ENCODE peak calls at places on chromosomes 11 and 22, in eight cellular contexts. A, S, Y, I, D, U, V and C are unnamed samples.

GRCh38 chr11:120205596-120206161 is 5.2 kb upstream of the OAF start:
- DNase-seq in A (no peak), S (no peak), Y (peak), I (no peak), D (peak), U (peak), V (no peak), C (no peak)

GRCh38 chr11:6554828-6555706 is 48.3 kb downstream of the RRP8 start:
- DNase-seq in A (no peak), S (no peak), Y (no peak), I (no peak), D (no peak), U (no peak), V (no peak), C (no peak)

GRCh38 chr11:62427630-62428233 is 8.9 kb downstream of the SCGB1A1 start:
- DNase-seq in A (no peak), S (no peak), Y (peak), I (no peak), D (no peak), U (peak), V (no peak), C (no peak)

GRCh38 chr11:17572791-17573460 is 25.9 kb downstream of the OTOG start:
- DNase-seq in A (no peak), S (peak), Y (no peak), I (no peak), D (no peak), U (no peak), V (no peak), C (no peak)

GRCh38 chr22:20208713-20209310 is 58.0 kb upstream of the CCDC188 start:
- DNase-seq in A (no peak), S (no peak), Y (no peak), I (no peak), D (no peak), U (no peak), V (no peak), C (no peak)

GRCh38 chr11:65013692-65014145 is 241 bp upstream of the ARL2 start:
- DNase-seq in A (peak), S (peak), Y (peak), I (peak), D (peak), U (peak), V (peak), C (no peak)

GRCh38 chr11:86703992-86704391 is 31.6 kb upstream of the ME3 start:
- DNase-seq in A (no peak), S (no peak), Y (no peak), I (no peak), D (no peak), U (no peak), V (no peak), C (no peak)

GRCh38 chr11:96254087-96254486 is 88.9 kb downstream of the MAML2 start:
- DNase-seq in A (no peak), S (no peak), Y (peak), I (peak), D (peak), U (no peak), V (peak), C (no peak)

GRCh38 chr11:125346565-125347260 is 149.4 kb downstream of the FEZ1 start:
- DNase-seq in A (no peak), S (no peak), Y (no peak), I (no peak), D (no peak), U (no peak), V (no peak), C (no peak)

GRCh38 chr11:14422052-14422813 is 63.2 kb upstream of the RRAS2 start:
- DNase-seq in A (peak), S (peak), Y (peak), I (no peak), D (peak), U (peak), V (no peak), C (no peak)

GRCh38 chr11:9568854-9569587 is 4.4 kb upstream of the WEE1 start:
- DNase-seq in A (peak), S (peak), Y (peak), I (no peak), D (peak), U (peak), V (no peak), C (peak)
- H3K4me3 ChIP-seq in A (no peak), S (no peak), Y (no peak), I (no peak), D (no peak), U (no peak), V (no peak), C (peak)

DNA sequence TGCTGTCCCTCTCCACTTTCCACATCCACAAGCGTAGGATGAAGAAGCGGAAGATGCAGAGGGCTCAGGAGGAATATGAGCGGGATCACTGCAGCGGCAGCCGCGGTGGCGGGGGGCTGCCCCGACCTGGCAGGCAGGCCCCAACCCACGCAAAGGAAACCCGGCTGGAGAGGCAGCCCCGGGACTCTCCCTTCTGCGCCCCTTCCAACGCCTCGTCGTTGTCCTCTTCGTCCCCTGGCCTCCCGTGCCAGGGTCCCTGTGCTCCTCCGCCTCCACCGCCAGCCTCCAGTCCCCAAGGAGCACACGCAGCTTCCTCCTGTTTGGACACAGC is 1.8 kb downstream of the C11orf87 start:
- DNase-seq in A (no peak), S (no peak), Y (no peak), I (no peak), D (no peak), U (no peak), V (no peak), C (no peak)
- H3K4me3 ChIP-seq in A (no peak), S (no peak), Y (no peak), I (no peak), D (peak), U (no peak), V (no peak), C (peak)

DNA sequence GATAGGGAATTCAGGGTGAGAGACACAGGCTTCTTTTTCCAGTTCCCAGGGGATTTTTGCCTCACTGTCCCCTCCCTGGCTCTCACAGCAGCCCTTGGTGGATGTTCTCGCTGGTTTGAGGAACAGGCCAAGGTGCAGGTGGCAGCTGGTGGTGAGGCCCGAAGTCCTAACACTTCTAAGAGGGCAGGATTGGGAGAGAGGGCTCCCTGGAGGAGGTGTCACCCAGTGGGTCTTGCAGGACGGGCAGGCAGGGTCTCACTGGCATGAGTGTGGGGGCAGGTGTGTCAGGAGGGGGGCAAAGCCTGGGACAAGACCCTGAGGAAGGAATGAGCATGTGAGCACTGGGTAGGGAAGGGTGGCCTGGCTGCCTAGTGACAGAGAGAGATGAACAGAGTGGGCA is 9.2 kb downstream of the ADORA2A start:
- DNase-seq in A (no peak), S (no peak), Y (no peak), I (no peak), D (no peak), U (no peak), V (no peak), C (no peak)
- H3K4me3 ChIP-seq in A (no peak), S (no peak), Y (no peak), I (no peak), D (no peak), U (no peak), V (no peak), C (no peak)

GRCh38 chr22:45972091-45972867 is 4.7 kb downstream of the WNT7B start:
- DNase-seq in A (no peak), S (peak), Y (no peak), I (no peak), D (no peak), U (no peak), V (no peak), C (no peak)

GRCh38 chr22:45972868-45973212 is 4.1 kb downstream of the WNT7B start:
- DNase-seq in A (no peak), S (peak), Y (no peak), I (no peak), D (no peak), U (no peak), V (no peak), C (no peak)

GRCh38 chr22:45969801-45970464 is 7.0 kb downstream of the WNT7B start:
- DNase-seq in A (no peak), S (peak), Y (no peak), I (no peak), D (no peak), U (no peak), V (no peak), C (no peak)

GRCh38 chr22:45970709-45971388 is 6.1 kb downstream of the WNT7B start:
- DNase-seq in A (no peak), S (peak), Y (no peak), I (no peak), D (no peak), U (no peak), V (no peak), C (no peak)

GRCh38 chr22:45971389-45972028 is 5.5 kb downstream of the WNT7B start:
- DNase-seq in A (no peak), S (peak), Y (no peak), I (no peak), D (no peak), U (no peak), V (no peak), C (no peak)
- H3K4me3 ChIP-seq in A (no peak), S (peak), Y (peak), I (no peak), D (peak), U (no peak), V (no peak), C (no peak)

GRCh38 chr22:36453855-36454378 is 27.5 kb downstream of the TXN2 start:
- DNase-seq in A (no peak), S (no peak), Y (no peak), I (no peak), D (no peak), U (no peak), V (no peak), C (no peak)

GRCh38 chr22:36453266-36453607 is 28.2 kb downstream of the TXN2 start:
- DNase-seq in A (no peak), S (no peak), Y (no peak), I (no peak), D (no peak), U (no peak), V (no peak), C (no peak)

GRCh38 chr22:36454916-36455570 is 26.4 kb downstream of the TXN2 start:
- DNase-seq in A (peak), S (peak), Y (peak), I (peak), D (peak), U (peak), V (peak), C (no peak)

GRCh38 chr22:36449776-36450175 is 31.7 kb downstream of the TXN2 start:
- DNase-seq in A (no peak), S (no peak), Y (no peak), I (no peak), D (no peak), U (no peak), V (no peak), C (no peak)

DNA sequence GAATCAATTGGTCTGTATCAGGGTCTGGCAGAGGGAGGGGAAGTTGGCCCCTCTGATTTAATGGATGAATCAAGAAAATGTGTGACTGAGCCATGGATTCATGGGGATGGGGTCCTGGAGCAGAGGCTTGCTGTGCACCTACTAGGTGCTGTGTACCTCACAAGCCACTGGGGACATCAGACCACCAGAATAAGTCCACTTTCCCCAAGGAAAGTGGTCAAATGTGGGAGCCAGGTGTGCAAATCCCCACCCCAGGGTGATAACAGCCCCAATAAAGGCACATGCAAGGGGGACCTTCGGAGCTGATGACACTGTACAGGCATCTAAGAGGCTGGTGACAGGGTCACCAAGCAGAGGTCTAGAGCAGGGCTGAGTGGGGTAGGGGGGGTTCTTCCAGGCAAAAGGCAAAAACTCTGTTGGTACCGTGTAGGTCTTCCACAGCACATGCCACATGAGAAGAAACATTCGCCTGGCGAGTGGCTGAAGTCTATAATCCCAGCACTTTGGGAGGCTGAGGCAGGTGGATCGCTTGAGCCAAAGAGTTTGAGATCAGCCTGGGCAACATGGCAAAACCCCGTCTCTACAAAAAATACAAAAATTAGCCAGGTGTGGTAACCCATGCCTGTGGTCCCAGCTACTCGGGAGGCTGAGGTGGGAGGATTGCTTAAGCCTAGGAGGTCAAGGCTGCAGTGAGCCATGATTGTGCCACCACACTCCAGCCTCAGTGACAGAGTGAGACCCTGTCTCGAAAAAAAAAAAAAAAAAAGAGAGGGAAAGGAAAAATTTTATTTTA is 28.8 kb downstream of the TXN2 start:
- DNase-seq in A (no peak), S (peak), Y (no peak), I (no peak), D (no peak), U (no peak), V (no peak), C (no peak)
- H3K4me3 ChIP-seq in A (no peak), S (no peak), Y (no peak), I (no peak), D (no peak), U (no peak), V (no peak), C (no peak)

GRCh38 chr11:67671211-67671520 is 3.3 kb downstream of the ALDH3B2 start:
- DNase-seq in A (no peak), S (peak), Y (no peak), I (no peak), D (no peak), U (no peak), V (no peak), C (no peak)

GRCh38 chr11:67673358-67673757 is 1.1 kb downstream of the ALDH3B2 start:
- DNase-seq in A (no peak), S (no peak), Y (no peak), I (no peak), D (no peak), U (no peak), V (no peak), C (no peak)

GRCh38 chr11:67673902-67674301 is 521 bp downstream of the ALDH3B2 start:
- DNase-seq in A (no peak), S (no peak), Y (no peak), I (no peak), D (no peak), U (no peak), V (no peak), C (no peak)

GRCh38 chr11:67675058-67675747 is 780 bp upstream of the ALDH3B2 start:
- DNase-seq in A (no peak), S (no peak), Y (no peak), I (no peak), D (no peak), U (no peak), V (no peak), C (no peak)

GRCh38 chr11:67674442-67674871 is at the start of gene ALDH3B2:
- DNase-seq in A (no peak), S (peak), Y (no peak), I (no peak), D (no peak), U (peak), V (no peak), C (no peak)
- H3K4me3 ChIP-seq in A (no peak), S (no peak), Y (no peak), I (no peak), D (no peak), U (peak), V (no peak), C (no peak)

GRCh38 chr22:50083462-50084081 is 1.7 kb downstream of the MLC1 start:
- DNase-seq in A (no peak), S (peak), Y (no peak), I (no peak), D (no peak), U (peak), V (no peak), C (no peak)
- H3K4me3 ChIP-seq in A (no peak), S (no peak), Y (no peak), I (no peak), D (no peak), U (peak), V (no peak), C (no peak)

GRCh38 chr11:12163181-12163841 is 52.9 kb downstream of the MICAL2 start:
- DNase-seq in A (peak), S (no peak), Y (peak), I (no peak), D (peak), U (no peak), V (no peak), C (no peak)

GRCh38 chr11:12161603-12162350 is 51.4 kb downstream of the MICAL2 start:
- DNase-seq in A (no peak), S (no peak), Y (no peak), I (no peak), D (no peak), U (no peak), V (no peak), C (no peak)

GRCh38 chr11:12164061-12165014 is 53.9 kb downstream of the MICAL2 start:
- DNase-seq in A (no peak), S (no peak), Y (peak), I (no peak), D (peak), U (peak), V (no peak), C (no peak)

GRCh38 chr11:12161137-12161536 is 50.7 kb downstream of the MICAL2 start:
- DNase-seq in A (no peak), S (no peak), Y (no peak), I (no peak), D (no peak), U (no peak), V (no peak), C (no peak)

DNA sequence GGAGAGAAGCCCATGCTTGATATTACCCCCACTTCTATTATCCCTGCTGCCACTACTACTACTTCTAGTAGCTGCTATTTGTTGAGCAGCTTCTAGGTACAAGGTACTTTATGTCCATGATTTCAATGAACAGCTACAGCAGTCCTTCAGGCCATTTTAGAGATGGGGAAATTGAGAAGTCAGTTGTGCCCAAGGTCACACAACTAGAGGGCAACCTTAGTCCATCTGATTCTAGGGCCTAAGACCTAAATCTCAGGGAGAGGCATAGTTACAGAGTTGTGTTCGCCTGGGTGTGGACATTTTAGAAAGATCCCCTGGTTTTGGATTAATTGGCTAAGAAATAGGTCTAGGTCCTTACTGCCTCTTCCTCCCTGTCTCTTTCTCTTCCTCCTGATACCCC is 52.3 kb downstream of the MICAL2 start:
- DNase-seq in A (no peak), S (no peak), Y (no peak), I (no peak), D (no peak), U (no peak), V (no peak), C (no peak)
- H3K4me3 ChIP-seq in A (no peak), S (no peak), Y (no peak), I (no peak), D (no peak), U (no peak), V (no peak), C (no peak)

DNA sequence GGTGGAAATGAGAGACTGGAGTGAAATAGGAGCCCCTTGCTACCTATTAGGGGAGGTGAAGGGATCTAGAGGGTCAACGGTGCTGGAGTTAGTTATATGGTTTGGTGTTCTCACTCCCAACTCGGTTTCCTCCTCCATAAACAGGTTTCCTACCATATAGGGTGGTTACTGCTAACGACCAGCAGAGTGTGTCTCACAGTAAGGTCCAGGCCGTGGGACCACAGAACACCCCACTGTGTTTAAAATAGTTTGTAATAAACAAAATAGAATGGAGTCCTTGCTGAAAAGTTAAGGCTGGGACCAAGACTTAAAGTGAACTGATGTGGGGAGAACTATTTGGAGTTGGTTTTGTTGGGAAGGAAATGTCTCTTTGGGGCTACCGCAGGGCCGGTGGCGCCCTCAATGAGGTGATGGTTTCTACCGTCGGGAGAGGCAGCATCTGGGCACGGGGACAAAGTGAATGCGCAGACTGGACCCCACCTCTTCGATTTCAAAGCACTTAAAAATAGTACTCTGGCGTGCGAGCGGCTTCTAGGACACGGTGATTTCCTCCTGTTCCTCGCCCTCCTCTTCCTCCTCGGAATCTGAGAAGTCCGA is 4.5 kb downstream of the DBX1 start:
- DNase-seq in A (no peak), S (peak), Y (no peak), I (no peak), D (no peak), U (no peak), V (no peak), C (no peak)
- H3K4me3 ChIP-seq in A (no peak), S (peak), Y (no peak), I (peak), D (no peak), U (no peak), V (no peak), C (no peak)